ENCODE peak calls at places on chromosomes 12 and 14, in four cellular contexts. Q is body of pancreas, J is AG09309, B is endodermal cell. E is an unnamed sample.

GRCh38 chr14:93106541-93107156 is 9.1 kb downstream of the ITPK1 start:
- DNase-seq in Q (no peak), J (no peak), B (no peak), E (no peak)

GRCh38 chr12:43789941-43790340 is 16.2 kb downstream of the TWF1 start:
- DNase-seq in Q (no peak), B (no peak), J (no peak), E (no peak)

GRCh38 chr12:117321572-117321971 is 39.9 kb downstream of the NOS1 start:
- DNase-seq in Q (no peak), B (no peak), J (no peak), E (no peak)

GRCh38 chr12:42162198-42162597 is 17.5 kb upstream of the GXYLT1 start:
- DNase-seq in Q (no peak), J (no peak), B (no peak), E (no peak)

GRCh38 chr12:116161588-116161987 is 115.9 kb downstream of the MED13L start:
- DNase-seq in J (no peak), B (no peak), Q (no peak), E (no peak)

GRCh38 chr12:14416658-14417057 is 51.2 kb downstream of the ATF7IP start:
- DNase-seq in B (peak; percentile 69), J (peak; percentile 43), Q (no peak), E (peak; percentile 85)

GRCh38 chr12:68863109-68863770 is 55.3 kb downstream of the MDM2 start:
- DNase-seq in B (no peak), J (no peak), Q (no peak), E (no peak)

GRCh38 chr14:70354204-70354603 is 5.3 kb downstream of the COX16 start:
- DNase-seq in Q (no peak), J (no peak), B (no peak), E (no peak)

GRCh38 chr12:107326237-107326636 is 232.9 kb upstream of the CRY1 start:
- DNase-seq in Q (no peak), B (no peak), J (no peak), E (no peak)

GRCh38 chr12:111066744-111067437 is 146.5 kb upstream of the MYL2 start:
- DNase-seq in J (no peak), B (peak; percentile 75), Q (no peak), E (no peak)

GRCh38 chr12:131606218-131606899 is 104.5 kb upstream of the SFSWAP start:
- DNase-seq in Q (no peak), B (no peak), J (no peak), E (no peak)

GRCh38 chr14:30443368-30444007 is 115.5 kb upstream of the G2E3 start:
- DNase-seq in B (no peak), J (peak; percentile 2), Q (no peak), E (peak; percentile 48)

GRCh38 chr12:50992814-50993213 is 33.4 kb downstream of the SLC11A2 start:
- DNase-seq in B (no peak), Q (no peak), J (no peak), E (no peak)

GRCh38 chr14:28406181-28406580 is 360.4 kb upstream of the FOXG1 start:
- DNase-seq in Q (no peak), J (no peak), B (no peak), E (peak; percentile 31)

GRCh38 chr14:101716956-101717662 is 44.4 kb upstream of the PPP2R5C start:
- DNase-seq in J (no peak), B (peak; percentile 43), Q (peak; percentile 7), E (no peak)

GRCh38 chr12:3692616-3693365 is 60.1 kb downstream of the CRACR2A start:
- DNase-seq in B (no peak), J (no peak), Q (no peak), E (no peak)

GRCh38 chr14:36973806-36974442 is 198.5 kb downstream of the SLC25A21 start:
- DNase-seq in J (peak; percentile 38), B (no peak), Q (no peak), E (peak; percentile 22)

GRCh38 chr12:127928615-127929014 is 338.4 kb upstream of the TMEM132C start:
- DNase-seq in B (no peak), J (no peak), Q (no peak), E (peak; percentile 22)

GRCh38 chr14:96502621-96503251 is 554 bp downstream of the PAPOLA start:
- DNase-seq in Q (peak; percentile 52), B (peak; percentile 80), J (no peak), E (no peak)

GRCh38 chr12:8746046-8746445 is 48.3 kb downstream of the RIMKLB start:
- DNase-seq in J (no peak), Q (no peak), B (no peak), E (no peak)

GRCh38 chr12:92745874-92746553 is 43.2 kb downstream of the PLEKHG7 start:
- DNase-seq in Q (peak; percentile 33), B (no peak), J (peak; percentile 68), E (peak; percentile 95)

GRCh38 chr12:102010265-102010994 is 51.4 kb downstream of the WASHC3 start:
- DNase-seq in B (no peak), Q (no peak), J (no peak), E (no peak)

GRCh38 chr12:52615912-52616311 is 2.4 kb downstream of the KRT73 start:
- DNase-seq in J (no peak), Q (no peak), B (peak; percentile 41), E (no peak)

GRCh38 chr12:69821441-69822204 is 3.4 kb upstream of the MYRFL start:
- DNase-seq in B (no peak), J (peak; percentile 1), Q (no peak), E (peak; percentile 94)

GRCh38 chr14:79186523-79186922 is 1016.4 kb downstream of the NRXN3 start:
- DNase-seq in B (no peak), J (no peak), Q (no peak), E (no peak)

GRCh38 chr12:117207675-117208074 is 17.4 kb upstream of the FBXO21 start:
- DNase-seq in J (no peak), B (no peak), Q (no peak), E (no peak)

GRCh38 chr12:6375269-6376078 is at the start of gene SCNN1A:
- DNase-seq in Q (peak; percentile 73), B (peak; percentile 99), J (no peak), E (no peak)

GRCh38 chr14:96125536-96125935 is 79.1 kb upstream of the BDKRB2 start:
- DNase-seq in B (no peak), Q (no peak), J (no peak), E (no peak)

GRCh38 chr12:93230311-93230689 is 147.4 kb upstream of the NUDT4 start:
- DNase-seq in Q (no peak), B (no peak), J (no peak), E (no peak)

GRCh38 chr14:55097894-55098560 is 31.0 kb upstream of the LGALS3 start:
- DNase-seq in J (no peak), Q (no peak), B (no peak), E (no peak)

GRCh38 chr12:104793280-104793679 is 164.8 kb downstream of the SLC41A2 start:
- DNase-seq in B (no peak), J (peak; percentile 86), Q (peak; percentile 29), E (peak; percentile 97)

GRCh38 chr12:109723311-109723791 is 9.7 kb downstream of the FAM222A start:
- DNase-seq in B (no peak), J (no peak), Q (peak; percentile 67), E (no peak)

GRCh38 chr14:72560331-72560730 is 333.6 kb downstream of the DPF3 start:
- DNase-seq in B (peak; percentile 54), J (no peak), Q (no peak), E (no peak)

DNA sequence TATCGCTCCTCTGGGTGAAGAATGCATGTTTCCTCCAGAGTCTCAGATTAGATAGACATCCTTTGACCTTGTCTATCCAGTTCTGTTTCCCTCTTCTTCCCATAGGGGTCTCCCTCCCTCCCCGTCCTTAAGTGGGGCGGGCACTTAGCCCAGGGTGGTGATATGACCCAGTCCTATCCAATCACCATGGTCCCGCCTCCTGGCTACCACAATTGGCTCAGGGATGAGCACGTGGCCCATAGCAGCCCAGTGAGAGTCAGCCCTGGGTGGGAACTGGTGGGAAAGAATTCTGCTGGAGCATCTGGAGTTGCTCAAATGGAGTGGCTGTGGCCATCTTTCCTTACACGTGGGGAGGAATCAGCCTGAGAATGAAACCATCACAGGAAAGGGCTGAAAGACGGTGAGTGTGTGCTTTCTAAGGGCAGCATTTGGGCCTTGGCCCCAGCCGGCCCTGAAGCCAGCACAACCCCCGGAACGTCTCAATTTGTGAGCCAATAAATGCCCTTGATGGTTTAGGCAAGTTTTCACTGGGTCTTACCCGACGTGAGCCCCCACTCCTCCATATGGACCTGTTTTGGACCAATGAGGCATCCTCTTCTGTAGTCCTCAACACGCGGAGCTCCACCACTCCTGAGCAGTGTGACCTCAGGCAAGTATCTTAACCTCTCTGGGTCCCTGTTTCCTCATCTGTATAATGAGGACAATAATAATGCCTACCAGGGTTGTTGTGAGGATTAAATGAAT is 14.3 kb upstream of the MLXIP start:
- DNase-seq in Q (peak; percentile 98), J (peak; percentile 88), B (peak; percentile 100), E (peak; percentile 89)
- TF ChIP-seq CTCF in Q (no peak), J (peak; percentile 54), B (peak; percentile 78), E (peak; percentile 59)

DNA sequence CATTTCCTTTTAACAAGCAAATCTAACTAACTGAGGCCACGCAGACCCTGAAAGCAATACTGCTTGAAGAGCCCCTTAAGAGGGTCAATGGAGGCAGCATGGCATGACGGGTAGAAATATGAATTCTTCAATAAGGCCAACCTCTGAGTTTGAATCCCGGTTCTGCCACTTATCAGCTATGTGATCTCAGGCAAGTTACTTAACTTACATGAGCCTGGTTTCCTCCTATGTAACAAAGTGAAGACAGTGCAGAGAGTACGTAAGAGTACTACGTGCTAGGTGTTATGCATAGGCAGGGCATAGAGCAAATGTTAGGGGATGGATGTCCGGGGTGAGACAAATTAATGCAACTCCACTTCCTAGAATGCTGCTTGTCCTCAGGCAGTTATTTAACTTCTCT is 4.7 kb downstream of the HOMEZ start:
- DNase-seq in Q (no peak), B (no peak), J (no peak), E (no peak)
- H3K4me3 ChIP-seq in Q (no peak overlapping the region), B (no peak overlapping the region), J (no peak overlapping the region), E (no peak overlapping the region)

GRCh38 chr12:1532796-1533195 is 61.6 kb downstream of the FBXL14 start:
- DNase-seq in Q (no peak), J (no peak), B (peak; percentile 36), E (no peak)
- TF ChIP-seq CTCF in Q (no peak), J (peak; percentile 15), B (no peak), E (peak; percentile 14)

GRCh38 chr14:68253878-68254528 is 434.4 kb downstream of the RAD51B start:
- DNase-seq in J (no peak), B (no peak), Q (no peak), E (no peak)
- H3K4me3 ChIP-seq in J (no peak overlapping the region), B (no peak overlapping the region), Q (no peak overlapping the region), E (no peak overlapping the region)

E was measured in astrocyte of the cerebellum.